ENCODE peak calls at places on chromosomes 4 and X, in five cellular contexts. J is left lung, D is tibial artery, U is tibial nerve, O is RWPE2. Z is an unnamed sample.

GRCh38 chrX:41384041-41384705 is 50.2 kb downstream of the DDX3X start:
- DNase-seq in J (peak; percentile 88), D (peak; percentile 62), U (peak; percentile 40), O (peak; percentile 75), Z (peak; percentile 88)

GRCh38 chrX:129653181-129653984 is 1.4 kb downstream of the APLN start:
- DNase-seq in J (no peak), D (peak; percentile 72), U (no peak), O (no peak), Z (no peak)

GRCh38 chrX:13014111-13015094 is 30.0 kb downstream of the FAM9C start:
- DNase-seq in J (no peak), D (no peak), U (no peak), O (no peak), Z (no peak)

GRCh38 chr4:97185233-97185632 is 958.0 kb downstream of the STPG2 start:
- DNase-seq in J (no peak), D (no peak), U (no peak), O (no peak), Z (no peak)

GRCh38 chr4:8739357-8739756 is 132.3 kb downstream of the HMX1 start:
- DNase-seq in J (no peak), D (no peak), U (no peak), O (no peak), Z (peak; percentile 20)

GRCh38 chr4:1793940-1794808 is 1.1 kb downstream of the FGFR3 start:
- DNase-seq in J (no peak), D (no peak), U (no peak), O (no peak), Z (no peak)

GRCh38 chr4:110865611-110866254 is 242.9 kb upstream of the PITX2 start:
- DNase-seq in J (no peak), D (no peak), U (no peak), O (no peak), Z (no peak)

GRCh38 chrX:16683007-16683664 is 29.3 kb downstream of the CTPS2 start:
- DNase-seq in J (no peak), D (no peak), U (no peak), O (no peak), Z (no peak)

GRCh38 chr4:56220261-56220660 is 167.0 kb downstream of the AASDH start:
- DNase-seq in J (no peak), D (no peak), U (no peak), O (no peak), Z (no peak)

DNA sequence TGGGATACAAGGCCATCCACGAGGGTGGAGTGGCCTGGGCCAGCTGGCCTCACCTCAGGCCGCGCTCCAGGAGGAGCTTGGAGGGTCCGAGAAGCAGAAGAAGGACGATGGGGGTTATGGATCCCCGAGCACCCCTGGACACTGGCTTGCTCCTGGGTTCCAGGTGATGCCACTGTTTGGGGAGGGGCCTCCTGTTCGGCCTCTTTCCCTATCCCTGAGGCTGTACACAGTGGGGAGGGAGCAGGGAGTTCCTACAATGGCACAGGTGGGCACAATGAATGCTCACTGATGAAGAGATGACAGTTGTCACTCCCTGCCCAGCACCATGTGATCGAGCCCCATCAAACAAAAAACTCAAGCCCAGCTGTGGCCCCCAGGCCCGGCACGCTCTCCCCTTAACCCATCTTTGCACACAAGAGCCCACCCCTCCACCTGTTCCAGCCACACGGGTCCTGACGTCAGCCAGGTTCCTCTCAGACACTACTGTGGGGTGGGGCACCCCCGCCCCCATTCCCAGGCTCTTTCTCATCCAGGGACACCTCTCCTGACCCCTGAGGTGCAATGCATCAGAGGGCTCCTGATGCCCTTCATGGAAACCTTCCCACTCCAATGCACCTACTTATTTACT is 70.3 kb downstream of the WFS1 start:
- DNase-seq in J (no peak), D (no peak), U (no peak), O (no peak), Z (peak; percentile 26)
- H3K4me1 ChIP-seq in J (peaks cover 12% of the 10 kb centered on the region), D (peaks cover 2% of the 10 kb centered on the region), U (peaks cover 4% of the 10 kb centered on the region), O (peaks cover 14% of the 10 kb centered on the region), Z (no peaks in the 10 kb centered on the region)

GRCh38 chrX:1488141-1488540 is 35.4 kb upstream of the ASMTL start:
- DNase-seq in J (peak; percentile 19), D (no peak), U (no peak), O (no peak), Z (no peak)
- H3K4me1 ChIP-seq in J (peaks cover 25% of the 10 kb centered on the region), D (no peaks in the 10 kb centered on the region), U (no peaks in the 10 kb centered on the region), O (no peaks in the 10 kb centered on the region), Z (no peaks in the 10 kb centered on the region)

DNA sequence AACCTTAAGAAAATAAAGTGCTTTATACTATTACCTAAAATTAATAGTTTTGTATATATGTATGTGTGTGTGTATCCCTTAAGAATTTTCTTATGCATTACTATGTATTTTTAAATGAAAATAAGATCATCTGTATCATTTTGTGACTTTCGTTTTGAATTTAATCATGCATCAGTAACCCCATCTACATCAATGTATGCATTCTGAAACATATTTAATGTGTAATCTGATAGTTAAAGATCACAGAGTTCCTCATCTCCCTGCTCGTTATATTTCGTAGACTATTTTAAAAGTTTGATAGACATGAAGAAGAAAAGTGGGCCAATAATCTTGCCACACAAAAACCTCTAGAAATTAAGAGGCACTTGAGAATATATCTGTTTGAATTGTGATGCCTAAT is 7.4 kb downstream of the BMPR1B start:
- DNase-seq in J (no peak), D (no peak), U (no peak), O (no peak), Z (no peak)
- H3K4me1 ChIP-seq in J (no peaks in the 10 kb centered on the region), D (no peaks in the 10 kb centered on the region), U (peaks cover 39% of the 10 kb centered on the region), O (peaks cover 6% of the 10 kb centered on the region), Z (no peaks in the 10 kb centered on the region)

GRCh38 chr4:2798399-2799301 is 5.8 kb downstream of the SH3BP2 start:
- DNase-seq in J (peak; percentile 84), D (peak; percentile 81), U (no peak), O (peak; percentile 79), Z (peak; percentile 88)
- H3K4me1 ChIP-seq in J (peaks cover 98% of the 10 kb centered on the region), D (peaks cover 56% of the 10 kb centered on the region), U (peaks cover 97% of the 10 kb centered on the region), O (peaks cover 80% of the 10 kb centered on the region), Z (peaks cover 96% of the 10 kb centered on the region)

Z was measured in lower lobe of right lung.